ENCODE peak calls at places on chromosomes 7 and 10, in eight cellular contexts. J is hypothalamus, X is non-pigmented ciliary epithelial cell, W is activated T-helper 1 cell treated with Interleukin-2 at 50 U/mL for 16 hours, F is smooth muscle cell of the brain vasculature, Q is nucleus accumbens, O is neural progenitor cell, V is COLO829. N is an unnamed sample.

GRCh38 chr7:38855867-38856266 is 53.1 kb downstream of the VPS41 start:
- DNase-seq in V (no peak), J (no peak), W (no peak), F (no peak), O (no peak), Q (no peak), X (no peak), N (no peak)

GRCh38 chr7:27167916-27168264 is 2.6 kb upstream of the HOXA9 start:
- DNase-seq in V (no peak), X (no peak), W (no peak), Q (no peak), F (no peak), O (no peak), J (no peak), N (no peak)

GRCh38 chr10:123635131-123635530 is 31.0 kb upstream of the GPR26 start:
- DNase-seq in O (no peak), V (no peak), J (no peak), W (no peak), Q (no peak), F (no peak), X (no peak), N (no peak)

GRCh38 chr10:5814110-5815107 is 1.2 kb upstream of the GDI2 start:
- DNase-seq in F (no peak), J (no peak), O (peak; percentile 40), W (no peak), X (no peak), V (no peak), Q (no peak), N (no peak)

GRCh38 chr7:117715784-117716445 is 157.3 kb downstream of the CTTNBP2 start:
- DNase-seq in X (peak; percentile 26), F (peak; percentile 24), Q (peak; percentile 7), V (peak; percentile 80), J (peak; percentile 35), O (peak; percentile 64), W (no peak), N (peak; percentile 19)

GRCh38 chr7:30032310-30033125 is 4.3 kb downstream of the PLEKHA8 start:
- DNase-seq in Q (no peak), V (no peak), F (peak; percentile 37), W (no peak), J (no peak), O (no peak), X (no peak), N (peak; percentile 26)

GRCh38 chr10:124200011-124200410 is 106.6 kb upstream of the CHST15 start:
- DNase-seq in Q (no peak), W (no peak), O (no peak), J (no peak), F (no peak), X (no peak), V (no peak), N (no peak)

GRCh38 chr7:49773082-49773938 is at the start of gene VWC2:
- DNase-seq in J (no peak), O (peak; percentile 80), X (no peak), W (no peak), F (no peak), V (no peak), Q (no peak), N (no peak)

GRCh38 chr10:72793752-72794151 is 99.8 kb upstream of the OIT3 start:
- DNase-seq in W (no peak), J (no peak), Q (no peak), F (no peak), X (no peak), V (no peak), O (no peak), N (no peak)

GRCh38 chr10:35780970-35781642 is 139.0 kb upstream of the FZD8 start:
- DNase-seq in X (no peak), Q (no peak), J (no peak), V (no peak), W (no peak), O (no peak), F (no peak), N (no peak)

GRCh38 chr10:112958275-112958995 is 8.4 kb downstream of the TCF7L2 start:
- DNase-seq in X (peak; percentile 81), Q (no peak), O (no peak), J (no peak), F (peak; percentile 61), W (no peak), V (no peak), N (peak; percentile 89)

GRCh38 chr7:12357508-12357907 is 46.2 kb downstream of the VWDE start:
- DNase-seq in F (no peak), X (no peak), J (no peak), O (no peak), Q (no peak), W (no peak), V (no peak), N (no peak)

GRCh38 chr7:105218939-105219770 is 169.6 kb downstream of the SRPK2 start:
- DNase-seq in V (no peak), O (no peak), X (no peak), F (no peak), J (no peak), W (no peak), Q (no peak), N (no peak)

GRCh38 chr10:75024971-75025523 is 86.4 kb upstream of the SAMD8 start:
- DNase-seq in J (no peak), F (no peak), Q (no peak), W (no peak), X (no peak), O (no peak), V (no peak), N (no peak)

GRCh38 chr10:44976352-44977198 is 2.0 kb downstream of the DEPP1 start:
- DNase-seq in F (no peak), X (no peak), O (no peak), J (no peak), V (no peak), Q (no peak), W (no peak), N (no peak)

GRCh38 chr10:97534746-97535367 is 36.1 kb downstream of the UBTD1 start:
- DNase-seq in J (peak; percentile 54), V (no peak), Q (peak; percentile 68), W (no peak), X (no peak), F (no peak), O (peak; percentile 62), N (no peak)

GRCh38 chr10:27660268-27660667 is 85.4 kb downstream of the MKX start:
- DNase-seq in X (no peak), V (no peak), Q (no peak), J (no peak), O (peak; percentile 31), W (no peak), F (no peak), N (no peak)

GRCh38 chr7:155460926-155461613 is 3.1 kb downstream of the EN2 start:
- DNase-seq in F (no peak), O (no peak), V (no peak), W (no peak), X (no peak), Q (no peak), J (no peak), N (no peak)

GRCh38 chr7:38107486-38107893 is 70.6 kb upstream of the STARD3NL start:
- DNase-seq in W (peak; percentile 26), X (peak; percentile 13), J (peak; percentile 80), F (peak; percentile 20), O (peak; percentile 81), Q (no peak), V (peak; percentile 65), N (no peak)

GRCh38 chr10:124686707-124687376 is 57.3 kb downstream of the FAM53B start:
- DNase-seq in X (no peak), J (peak; percentile 76), O (no peak), W (no peak), V (peak; percentile 61), F (no peak), Q (peak; percentile 79), N (no peak)